ENCODE peak calls at places on chromosomes 12 and 14, in five cellular contexts. W is HL-60, E is thoracic aorta, N is MM.1S, A is fibroblast of pulmonary artery. Y is an unnamed sample.

GRCh38 chr14:56295743-56296142 is 177.5 kb downstream of the PELI2 start:
- DNase-seq in W (no peak), E (no peak), N (no peak), A (no peak), Y (peak; percentile 3)

GRCh38 chr14:52824479-52824878 is 33.1 kb upstream of the GNPNAT1 start:
- DNase-seq in W (no peak), E (no peak), N (no peak), A (no peak), Y (no peak)

GRCh38 chr12:89801284-89801683 is 92.6 kb upstream of the ATP2B1 start:
- DNase-seq in W (no peak), E (no peak), N (no peak), A (no peak), Y (no peak)

GRCh38 chr12:80068173-80068572 is 31.2 kb upstream of the OTOGL start:
- DNase-seq in W (no peak), E (no peak), N (no peak), A (no peak), Y (no peak)

GRCh38 chr14:89828473-89829200 is 125.9 kb downstream of the EFCAB11 start:
- DNase-seq in W (no peak), E (no peak), N (no peak), A (no peak), Y (no peak)

GRCh38 chr12:47107926-47108325 is 28.2 kb upstream of the AMIGO2 start:
- DNase-seq in W (no peak), E (no peak), N (no peak), A (no peak), Y (no peak)

GRCh38 chr14:58882577-58883018 is 244.8 kb downstream of the DACT1 start:
- DNase-seq in W (no peak), E (no peak), N (no peak), A (peak; percentile 77), Y (no peak)

GRCh38 chr12:121871501-121871900 is 12.8 kb upstream of the HPD start:
- DNase-seq in W (no peak), E (no peak), N (no peak), A (no peak), Y (no peak)

GRCh38 chr14:89276424-89276975 is 140.5 kb downstream of the FOXN3 start:
- DNase-seq in W (no peak), E (no peak), N (no peak), A (no peak), Y (peak; percentile 42)

GRCh38 chr12:52969828-52970569 is 21.1 kb downstream of the KRT18 start:
- DNase-seq in W (no peak), E (no peak), N (no peak), A (no peak), Y (no peak)

GRCh38 chr14:104445086-104445485 is 134.5 kb upstream of the C14orf180 start:
- DNase-seq in W (no peak), E (no peak), N (no peak), A (no peak), Y (no peak)

GRCh38 chr12:95590775-95591174 is 39.5 kb upstream of the USP44 start:
- DNase-seq in W (no peak), E (no peak), N (no peak), A (no peak), Y (no peak)

DNA sequence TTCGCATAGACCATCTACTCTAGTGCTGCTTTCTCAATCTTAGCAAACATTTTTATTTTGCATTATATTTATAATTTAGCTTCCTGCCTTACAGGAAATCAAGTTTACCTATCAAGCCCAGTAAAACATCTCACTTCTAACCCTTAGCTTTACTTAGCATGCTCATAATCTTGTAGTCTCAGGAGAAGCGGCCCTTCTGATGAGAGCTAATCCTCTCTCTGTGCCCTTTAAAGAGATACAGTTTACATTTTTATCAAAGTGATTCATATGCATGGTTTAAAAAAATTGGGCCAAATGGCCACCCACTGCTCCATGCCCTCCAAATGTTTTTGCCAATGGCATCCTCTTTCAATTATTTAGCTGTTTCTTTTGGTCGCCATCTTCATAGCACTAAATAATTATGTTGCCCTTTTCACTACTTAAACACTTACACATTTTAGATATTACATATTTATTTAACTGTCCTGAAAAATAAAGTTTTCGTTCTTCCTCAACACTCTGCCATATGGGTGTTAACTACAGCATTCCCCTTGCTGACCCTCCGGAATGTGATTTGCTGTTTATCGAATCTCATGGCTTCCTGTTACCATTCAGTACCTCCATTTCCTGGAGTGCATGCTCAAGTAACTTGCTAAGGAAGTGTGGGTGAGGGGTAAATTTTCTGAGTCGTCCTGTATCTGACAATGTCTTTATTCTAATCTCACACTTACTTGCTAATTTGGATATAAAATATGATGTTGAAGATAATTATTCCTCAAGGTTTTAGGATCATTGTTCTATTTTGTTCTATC is 29.3 kb downstream of the YLPM1 start:
- DNase-seq in W (no peak), E (no peak), N (no peak), A (peak; percentile 26), Y (no peak)
- H3K4me3 ChIP-seq in W (no peak overlapping the region), E (no peak overlapping the region), N (no peak overlapping the region), A (no peak overlapping the region), Y (no peak overlapping the region)

GRCh38 chr14:99268776-99269510 is 3.1 kb downstream of the BCL11B start:
- DNase-seq in W (no peak), E (no peak), N (no peak), A (no peak), Y (no peak)
- H3K4me3 ChIP-seq in W (no peak overlapping the region), E (no peak overlapping the region), N (no peak overlapping the region), A (no peak overlapping the region), Y (peak overlapping the region; percentile 20)

DNA sequence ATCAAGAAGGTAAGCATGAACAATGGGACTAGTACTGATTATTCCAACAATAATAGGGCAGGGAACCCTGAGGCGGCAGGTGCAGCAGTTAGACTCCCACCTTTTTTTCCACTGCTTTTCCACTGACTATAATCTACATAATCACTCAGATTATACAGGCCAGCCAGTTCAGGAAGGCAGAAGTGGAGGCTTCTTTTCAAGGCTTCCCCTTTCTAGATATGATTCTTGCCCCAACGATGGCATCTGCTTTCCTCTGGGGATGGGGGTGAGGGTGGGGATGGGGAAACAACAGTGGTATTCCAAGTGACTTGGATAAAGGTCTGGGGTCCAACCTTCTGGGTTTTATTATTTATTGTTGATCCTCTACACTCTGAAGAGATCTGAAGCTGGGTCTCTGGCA is 331 bp downstream of the NCKAP1L start:
- DNase-seq in W (peak; percentile 42), E (no peak), N (peak; percentile 9), A (no peak), Y (no peak)
- H3K4me3 ChIP-seq in W (peak overlapping the region; percentile 63), E (peak overlapping the region; percentile 66), N (peak overlapping the region; percentile 72), A (no peak overlapping the region), Y (no peak overlapping the region)

DNA sequence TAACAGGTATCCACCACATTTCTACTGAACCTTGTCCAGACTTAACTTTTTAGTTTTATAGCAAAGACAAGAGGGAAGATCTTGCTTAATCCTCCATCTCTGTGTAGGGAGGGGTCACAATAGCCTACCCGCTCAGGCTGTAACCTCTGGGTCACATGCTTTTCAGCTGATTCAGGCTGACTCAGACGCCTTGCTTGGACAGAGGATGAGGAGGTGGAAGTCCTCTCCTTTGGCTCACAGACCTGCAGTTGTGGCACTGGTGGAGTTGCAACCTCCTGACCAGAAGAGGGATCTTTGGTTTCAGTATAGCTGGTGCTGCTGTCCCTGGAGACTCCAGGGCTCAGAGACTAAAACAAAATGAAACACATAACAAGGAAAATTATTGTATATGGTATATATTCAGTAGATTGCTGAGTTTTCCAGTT is 16.2 kb downstream of the ACIN1 start:
- DNase-seq in W (peak; percentile 82), E (peak; percentile 47), N (no peak), A (peak; percentile 95), Y (peak; percentile 94)
- H3K4me3 ChIP-seq in W (no peak overlapping the region), E (no peak overlapping the region), N (no peak overlapping the region), A (no peak overlapping the region), Y (no peak overlapping the region)

GRCh38 chr12:14367097-14367661 is 1.7 kb downstream of the ATF7IP start:
- DNase-seq in W (peak; percentile 10), E (no peak), N (peak; percentile 26), A (peak; percentile 79), Y (peak; percentile 57)

GRCh38 chr12:14365294-14366210 is at the start of gene ATF7IP:
- DNase-seq in W (peak; percentile 99), E (peak; percentile 97), N (peak; percentile 98), A (peak; percentile 98), Y (peak; percentile 95)

GRCh38 chr12:14364583-14365271 is 755 bp upstream of the ATF7IP start:
- DNase-seq in W (no peak), E (no peak), N (no peak), A (peak; percentile 6), Y (no peak)

GRCh38 chr12:14369322-14369721 is 3.8 kb downstream of the ATF7IP start:
- DNase-seq in W (no peak), E (no peak), N (no peak), A (no peak), Y (no peak)

GRCh38 chr12:14366211-14366762 is 805 bp downstream of the ATF7IP start:
- DNase-seq in W (no peak), E (no peak), N (peak; percentile 50), A (peak; percentile 64), Y (no peak)
- H3K4me3 ChIP-seq in W (peak overlapping the region; percentile 48), E (peak overlapping the region; percentile 81), N (peak overlapping the region; percentile 75), A (peak overlapping the region; percentile 63), Y (peak overlapping the region; percentile 76)

GRCh38 chr12:1575287-1575798 is 19.0 kb downstream of the FBXL14 start:
- DNase-seq in W (no peak), E (no peak), N (no peak), A (no peak), Y (no peak)
- H3K4me3 ChIP-seq in W (no peak overlapping the region), E (peak overlapping the region; percentile 62), N (no peak overlapping the region), A (no peak overlapping the region), Y (no peak overlapping the region)

GRCh38 chr14:99387880-99388279 is 92.8 kb downstream of the SETD3 start:
- DNase-seq in W (no peak), E (no peak), N (peak; percentile 23), A (no peak), Y (no peak)
- H3K4me3 ChIP-seq in W (no peak overlapping the region), E (no peak overlapping the region), N (no peak overlapping the region), A (no peak overlapping the region), Y (no peak overlapping the region)

DNA sequence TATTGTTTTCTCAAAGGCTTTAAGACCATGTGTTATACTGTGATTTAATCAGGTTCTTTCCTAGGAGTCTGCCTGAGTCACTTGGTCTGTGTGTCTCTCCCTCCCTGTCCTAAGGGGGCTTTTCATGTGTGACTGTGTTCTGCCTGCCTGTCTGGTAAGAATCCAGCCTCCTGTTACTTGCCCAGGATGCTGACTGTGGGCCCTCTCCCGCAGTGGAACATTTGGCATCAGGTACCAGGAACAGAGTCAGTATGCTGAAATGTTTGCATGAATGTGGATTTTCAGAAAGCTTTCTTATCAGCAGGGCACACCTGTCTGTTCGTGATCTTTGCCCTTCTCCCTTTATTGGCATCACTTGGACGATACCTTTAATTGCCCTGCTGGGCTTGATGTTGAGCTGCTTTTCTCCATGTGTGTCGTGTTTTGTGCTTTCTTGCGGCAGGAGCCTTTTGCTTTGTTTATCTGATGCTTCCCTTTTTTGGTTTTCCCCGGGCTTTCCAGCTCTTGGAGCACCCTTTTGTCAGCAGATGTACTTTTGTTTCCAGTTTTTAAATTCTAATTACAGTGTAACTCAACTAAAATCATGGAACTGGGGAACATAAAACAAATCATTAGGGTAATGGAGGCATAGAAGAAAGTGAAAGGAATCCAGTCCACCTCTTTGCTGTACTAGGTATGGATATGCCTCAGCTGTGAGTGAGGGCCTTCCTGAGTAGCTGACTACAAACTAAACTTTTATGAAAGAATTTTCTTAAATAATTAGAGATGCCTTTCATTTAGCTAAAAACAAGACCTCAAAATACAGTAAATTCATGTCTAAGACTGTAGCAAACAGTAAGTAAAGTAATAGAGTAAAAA is 72.5 kb downstream of the TRAF3 start:
- DNase-seq in W (no peak), E (no peak), N (no peak), A (peak; percentile 55), Y (peak; percentile 30)
- H3K4me3 ChIP-seq in W (no peak overlapping the region), E (peak overlapping the region; percentile 56), N (no peak overlapping the region), A (no peak overlapping the region), Y (no peak overlapping the region)

GRCh38 chr14:62126885-62127478 is 364.8 kb downstream of the SNAPC1 start:
- DNase-seq in W (peak; percentile 10), E (no peak), N (peak; percentile 45), A (peak; percentile 78), Y (peak; percentile 43)
- H3K4me3 ChIP-seq in W (no peak overlapping the region), E (no peak overlapping the region), N (no peak overlapping the region), A (no peak overlapping the region), Y (no peak overlapping the region)